ENCODE peak calls at places on chromosomes 1 and 21, in six cellular contexts. I, W, U, Q, N and H are unnamed samples.

GRCh38 chr1:175221548-175222175 is 29.1 kb upstream of the KIAA0040 start:
- DNase-seq in N (peak), W (no peak), I (peak), U (no peak), Q (peak), H (no peak)

GRCh38 chr1:244080343-244080929 is 29.4 kb downstream of the ZBTB18 start:
- DNase-seq in Q (no peak), N (no peak), U (no peak), W (no peak), I (peak), H (no peak)

GRCh38 chr1:77040817-77041216 is 173.5 kb downstream of the ST6GALNAC5 start:
- DNase-seq in U (no peak), W (no peak), Q (no peak), I (no peak), N (no peak), H (no peak)

GRCh38 chr1:46223472-46223943 is 20.4 kb downstream of the LURAP1 start:
- DNase-seq in I (peak), Q (peak), U (peak), W (peak), N (peak), H (peak)

GRCh38 chr1:201791051-201791774 is 37.7 kb upstream of the IPO9 start:
- DNase-seq in U (no peak), N (no peak), I (no peak), Q (no peak), W (no peak), H (peak)

GRCh38 chr1:102799496-102799895 is 308.8 kb downstream of the COL11A1 start:
- DNase-seq in W (no peak), I (peak), N (no peak), U (no peak), Q (no peak), H (no peak)

GRCh38 chr1:26907071-26907922 is 6.5 kb downstream of the NR0B2 start:
- DNase-seq in I (peak), W (no peak), N (peak), Q (no peak), U (peak), H (no peak)

GRCh38 chr21:42548687-42549406 is 35.2 kb downstream of the SLC37A1 start:
- DNase-seq in Q (no peak), W (no peak), N (no peak), U (no peak), I (no peak), H (no peak)

GRCh38 chr21:16870116-16870515 is 642.7 kb upstream of the CXADR start:
- DNase-seq in Q (no peak), I (no peak), U (no peak), W (no peak), N (peak), H (no peak)

GRCh38 chr1:84377480-84378095 is 20.7 kb upstream of the DNASE2B start:
- DNase-seq in N (peak), I (peak), Q (no peak), W (no peak), U (no peak), H (no peak)

GRCh38 chr21:43842742-43843141 is 22.3 kb upstream of the AGPAT3 start:
- DNase-seq in W (peak), Q (no peak), N (no peak), U (no peak), I (no peak), H (peak)

GRCh38 chr1:55504306-55504706 is 289.1 kb upstream of the USP24 start:
- DNase-seq in U (no peak), N (peak), I (no peak), Q (peak), W (no peak), H (no peak)

GRCh38 chr1:156811171-156811570 is 5.5 kb downstream of the SH2D2A start:
- DNase-seq in W (no peak), N (no peak), I (no peak), U (no peak), Q (no peak), H (no peak)

GRCh38 chr21:44767834-44768831 is 33.5 kb downstream of the UBE2G2 start:
- DNase-seq in I (no peak), N (no peak), Q (peak), W (no peak), U (no peak), H (no peak)

GRCh38 chr1:7177438-7178126 is 392.3 kb downstream of the CAMTA1 start:
- DNase-seq in Q (peak), I (no peak), U (no peak), W (no peak), N (no peak), H (no peak)

GRCh38 chr1:66256629-66257575 is 277.1 kb upstream of the SGIP1 start:
- DNase-seq in Q (no peak), N (no peak), I (peak), W (no peak), U (no peak), H (no peak)

GRCh38 chr1:93348104-93348780 is 2.5 kb downstream of the DR1 start:
- DNase-seq in Q (no peak), W (no peak), N (no peak), I (peak), U (no peak), H (no peak)

GRCh38 chr1:100279358-100279923 is 13.4 kb downstream of the RTCA start:
- DNase-seq in W (no peak), U (no peak), N (no peak), Q (no peak), I (no peak), H (no peak)

GRCh38 chr1:86753700-86754099 is 49.3 kb downstream of the SH3GLB1 start:
- DNase-seq in W (peak), U (peak), I (peak), Q (peak), N (no peak), H (peak)

DNA sequence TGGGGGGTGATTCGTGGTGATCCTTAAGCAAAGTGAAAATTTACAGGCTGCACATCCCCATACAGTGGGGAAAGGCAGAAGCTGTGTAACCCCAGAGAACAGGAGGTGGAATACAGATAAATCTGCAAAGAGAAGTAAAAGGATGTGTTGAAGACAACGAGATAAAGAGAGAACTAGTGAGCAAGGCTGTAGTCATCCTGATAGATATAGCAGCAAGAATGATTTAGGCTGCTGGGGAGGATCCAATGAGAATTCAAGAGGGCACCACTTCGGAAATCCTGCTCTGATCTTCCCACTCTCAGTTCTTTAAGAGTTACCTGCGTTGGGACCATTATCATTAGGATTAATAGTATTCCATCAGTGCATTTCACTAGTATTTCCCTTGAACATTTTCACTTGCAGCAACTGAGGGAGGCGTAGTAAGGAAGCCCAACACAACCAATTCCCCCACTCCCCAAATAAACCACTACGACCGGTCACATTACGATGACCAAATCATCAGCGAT is at the start of gene BRINP3:
- DNase-seq in Q (no peak), U (no peak), W (no peak), I (no peak), N (peak), H (no peak)
- H3K4me2 ChIP-seq in Q (peak), U (peak), W (peak), I (peak), N (peak), H (no peak)

GRCh38 chr1:44672956-44673674 is 1.2 kb downstream of the TMEM53 start:
- DNase-seq in N (no peak), W (no peak), I (no peak), Q (no peak), U (no peak), H (no peak)

GRCh38 chr1:44670751-44671640 is 3.3 kb downstream of the TMEM53 start:
- DNase-seq in I (no peak), Q (no peak), W (peak), N (no peak), U (no peak), H (no peak)

GRCh38 chr1:44673675-44674112 is 587 bp downstream of the TMEM53 start:
- DNase-seq in I (peak), Q (no peak), U (no peak), N (no peak), W (no peak), H (no peak)

GRCh38 chr1:44674113-44675000 is at the start of the genes ARMH1 and TMEM53:
- DNase-seq in I (peak), Q (peak), N (peak), U (peak), W (peak), H (peak)

DNA sequence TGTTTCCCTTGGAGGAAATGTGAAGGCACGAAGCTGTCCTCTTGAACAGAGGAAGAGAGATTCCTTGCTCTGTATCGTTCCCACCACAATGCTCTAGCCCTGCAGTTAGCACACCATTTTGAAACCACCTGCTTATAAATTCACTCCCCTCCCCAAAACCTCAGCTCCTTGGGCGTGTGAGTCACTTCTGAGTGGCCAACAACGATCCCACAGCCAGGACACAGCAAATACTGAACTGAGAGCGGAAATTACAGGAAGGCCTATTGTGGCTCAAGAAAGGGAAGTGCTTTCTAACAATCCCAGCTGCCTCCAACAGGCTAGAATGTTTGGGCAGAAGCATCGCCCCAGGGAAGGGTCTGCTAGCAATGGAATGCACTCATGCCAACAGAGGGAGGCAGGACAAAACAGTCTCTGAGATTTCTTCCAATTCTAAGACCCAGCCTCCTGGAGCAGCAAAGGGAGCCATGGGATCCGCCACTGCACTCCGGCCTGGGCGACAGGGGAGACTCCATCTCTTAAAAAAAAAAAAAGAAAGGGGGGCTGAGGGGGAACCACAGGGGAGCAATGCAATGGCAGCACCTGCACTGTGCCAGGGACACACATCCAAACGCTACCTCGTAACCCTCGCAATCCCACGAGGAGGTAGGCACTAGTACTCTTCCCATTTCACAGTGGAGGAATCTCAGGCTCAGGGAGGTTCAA is 1.9 kb downstream of the TMEM53 start:
- DNase-seq in I (peak), Q (peak), W (no peak), U (no peak), N (no peak), H (peak)
- TF ChIP-seq EZH2phosphoT487 in I (no peak), Q (no peak), W (no peak), U (no peak), N (no peak), H (no peak)

GRCh38 chr1:176987016-176987415 is 177.5 kb downstream of the ASTN1 start:
- DNase-seq in U (no peak), I (peak), Q (no peak), W (no peak), N (no peak), H (no peak)
- TF ChIP-seq CTCF in U (no peak), I (no peak), Q (no peak), W (no peak), N (no peak), H (no peak)

GRCh38 chr1:162550925-162551324 is 10.6 kb upstream of the UAP1 start:
- DNase-seq in Q (no peak), N (no peak), I (peak), U (no peak), W (no peak), H (no peak)

GRCh38 chr1:162549001-162549400 is 12.5 kb upstream of the UAP1 start:
- DNase-seq in U (no peak), W (no peak), Q (no peak), N (no peak), I (no peak), H (no peak)

GRCh38 chr1:162551969-162552683 is 9.4 kb upstream of the UAP1 start:
- DNase-seq in W (no peak), Q (no peak), N (no peak), U (no peak), I (no peak), H (no peak)

GRCh38 chr1:162554258-162554657 is 7.3 kb upstream of the UAP1 start:
- DNase-seq in Q (no peak), W (no peak), U (no peak), I (no peak), N (no peak), H (no peak)

DNA sequence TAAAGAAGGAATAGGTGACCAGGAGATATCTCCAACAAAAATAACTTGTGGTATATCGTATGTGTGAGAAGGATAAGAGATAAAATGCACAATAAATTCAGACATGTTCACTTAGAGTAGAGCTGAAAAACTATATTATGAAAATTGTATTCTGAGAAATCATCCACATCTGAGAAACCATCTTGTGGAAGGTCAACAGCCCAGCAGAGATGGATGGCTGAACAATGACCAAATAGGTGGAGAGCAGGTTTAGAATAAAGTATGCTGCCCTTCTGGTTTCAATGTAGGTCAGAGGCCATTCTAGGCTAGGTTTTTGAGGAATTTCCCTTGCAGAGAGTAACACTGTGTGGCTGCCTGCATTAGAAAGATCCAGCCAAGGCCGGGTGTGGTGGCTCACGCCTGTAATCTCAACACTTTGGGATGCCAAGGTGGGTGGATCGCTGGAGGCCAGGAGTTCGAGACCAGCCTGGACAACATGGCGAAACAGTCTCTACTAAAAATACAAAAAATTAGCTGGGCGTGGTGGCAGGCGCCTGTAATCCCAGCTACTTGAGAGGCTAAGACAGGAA is 8.8 kb upstream of the UAP1 start:
- DNase-seq in I (peak), N (no peak), U (no peak), Q (no peak), W (no peak), H (no peak)
- H3K4me2 ChIP-seq in I (no peak), N (no peak), U (no peak), Q (no peak), W (no peak), H (no peak)

DNA sequence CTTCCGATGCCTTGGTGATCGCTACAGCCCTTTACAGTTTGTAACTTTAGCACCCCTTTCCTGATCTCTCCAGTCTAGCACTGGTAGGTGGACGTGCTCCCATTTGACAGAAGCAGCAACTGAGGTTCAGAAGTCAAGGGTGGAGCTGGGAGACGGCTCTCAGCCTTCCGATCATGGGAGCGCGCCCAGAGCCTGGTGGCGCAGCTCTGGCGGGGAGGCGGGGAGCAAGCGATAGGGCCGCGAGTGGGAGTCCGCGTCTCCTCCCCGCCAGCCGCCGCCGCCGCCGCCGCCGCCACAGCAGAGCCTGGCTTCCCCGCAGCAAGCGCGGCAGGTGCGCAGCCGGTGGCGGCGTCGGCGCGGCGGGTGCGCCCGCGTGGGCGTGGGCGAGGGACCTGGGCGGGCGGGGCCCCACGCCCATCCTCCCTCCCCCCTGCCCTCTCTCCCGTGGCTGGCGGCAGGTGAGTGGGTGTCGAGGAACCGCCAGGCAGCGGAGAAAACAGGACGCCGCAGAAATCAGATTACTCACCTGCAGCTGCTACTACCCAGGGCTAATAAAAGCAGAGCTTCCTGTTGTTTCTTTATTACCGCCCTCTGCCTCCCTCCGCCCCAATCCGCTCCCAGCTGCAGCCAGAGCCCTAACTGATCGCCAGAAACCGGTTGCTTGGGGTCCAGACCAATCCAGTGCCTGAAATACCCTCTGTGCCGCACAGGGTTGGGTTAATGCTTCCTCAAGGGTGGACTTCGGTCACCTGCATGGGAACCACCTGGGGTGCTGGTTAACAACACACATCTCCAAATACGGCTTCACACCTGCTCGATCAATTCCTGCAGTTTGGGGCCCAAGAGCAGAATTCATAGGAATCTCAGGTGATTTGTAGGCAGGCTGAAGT is 60.2 kb upstream of the ID3 start:
- DNase-seq in W (peak), Q (peak), I (peak), U (no peak), N (peak), H (peak)
- TF ChIP-seq EZH2phosphoT487 in W (no peak), Q (peak), I (no peak), U (no peak), N (no peak), H (no peak)

GRCh38 chr1:211519602-211520001 is 27.6 kb upstream of the RD3 start:
- DNase-seq in I (no peak), U (no peak), N (no peak), Q (no peak), W (no peak), H (no peak)

GRCh38 chr1:211518330-211519289 is 26.6 kb upstream of the RD3 start:
- DNase-seq in U (no peak), Q (no peak), W (peak), I (no peak), N (no peak), H (peak)

GRCh38 chr1:211515090-211516023 is 23.4 kb upstream of the RD3 start:
- DNase-seq in U (peak), I (peak), Q (peak), W (peak), N (peak), H (peak)

GRCh38 chr1:211514030-211514754 is 22.2 kb upstream of the RD3 start:
- DNase-seq in N (peak), I (peak), U (peak), Q (peak), W (peak), H (peak)

DNA sequence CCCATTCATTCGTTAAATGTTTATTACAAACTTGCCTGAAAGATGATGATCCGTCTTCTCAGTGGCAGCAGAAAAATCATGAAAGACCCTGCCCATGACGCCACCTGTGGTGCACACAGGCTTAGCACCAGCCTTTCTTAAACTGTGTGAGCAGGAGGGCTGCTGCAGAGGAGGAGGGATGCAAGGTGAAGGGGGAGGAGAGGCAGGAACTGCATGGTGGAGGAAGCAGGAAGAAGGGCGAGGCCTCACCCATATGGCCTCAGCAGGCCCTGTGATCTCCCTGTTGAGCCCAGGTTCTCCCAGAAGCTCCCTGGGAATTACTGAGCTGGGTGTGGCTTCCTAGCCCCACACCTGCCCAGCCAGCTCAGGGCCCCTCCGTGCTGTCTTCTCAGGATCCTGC is 25.0 kb upstream of the RD3 start:
- DNase-seq in N (peak), Q (peak), I (peak), U (no peak), W (no peak), H (peak)
- TF ChIP-seq CTCF in N (no peak), Q (no peak), I (peak), U (no peak), W (peak), H (peak)

GRCh38 chr21:45981154-45981606 is 390 bp upstream of the COL6A1 start:
- DNase-seq in N (peak), Q (peak), W (peak), I (peak), U (peak), H (peak)

GRCh38 chr21:45980697-45981096 is 873 bp upstream of the COL6A1 start:
- DNase-seq in N (no peak), W (no peak), I (no peak), Q (no peak), U (no peak), H (no peak)

GRCh38 chr21:45981641-45982255 is at the start of gene COL6A1:
- DNase-seq in U (no peak), W (no peak), N (peak), I (peak), Q (peak), H (no peak)

GRCh38 chr21:45982758-45983731 is 1.5 kb downstream of the COL6A1 start:
- DNase-seq in W (no peak), Q (peak), I (peak), N (no peak), U (no peak), H (no peak)

GRCh38 chr21:45982256-45982757 is 737 bp downstream of the COL6A1 start:
- DNase-seq in W (no peak), I (peak), U (no peak), N (peak), Q (peak), H (no peak)
- H3K4me2 ChIP-seq in W (no peak), I (peak), U (peak), N (peak), Q (peak), H (no peak)

GRCh38 chr21:25176637-25177412 is 430.5 kb downstream of the MRPL39 start:
- DNase-seq in N (no peak), Q (no peak), W (no peak), I (peak), U (no peak), H (no peak)
- TF ChIP-seq EZH2phosphoT487 in N (no peak), Q (no peak), W (no peak), I (no peak), U (no peak), H (no peak)